ENCODE peak calls at places on chromosomes 12 and 14, in five cellular contexts. E is GOT3, N is NCI-H1417, M is MV-4-11, U is HEK293T. B is an unnamed sample.
A peak's percentile ranks its signal among the peaks of the same experiment; 100 is the strongest.

GRCh38 chr14:87852107-87852506 is 140.9 kb downstream of the GALC start:
- DNase-seq in E (no peak), N (no peak), M (no peak), U (no peak), B (no peak)

GRCh38 chr12:95624544-95624943 is 73.3 kb upstream of the USP44 start:
- DNase-seq in E (no peak), N (no peak), M (no peak), U (no peak), B (no peak)

GRCh38 chr14:68248481-68249255 is 429.1 kb downstream of the RAD51B start:
- DNase-seq in E (no peak), N (peak; percentile 84), M (peak; percentile 60), U (peak; percentile 53), B (peak; percentile 61)

GRCh38 chr14:87894920-87895319 is 98.1 kb downstream of the GALC start:
- DNase-seq in E (no peak), N (no peak), M (no peak), U (no peak), B (no peak)

GRCh38 chr14:105159344-105159743 is 9.2 kb downstream of the JAG2 start:
- DNase-seq in E (no peak), N (no peak), M (no peak), U (no peak), B (no peak)

GRCh38 chr12:39103552-39104165 is 198.3 kb upstream of the CPNE8 start:
- DNase-seq in E (peak; percentile 40), N (peak; percentile 80), M (peak; percentile 58), U (peak; percentile 72), B (no peak)

GRCh38 chr14:69685716-69686115 is 74.3 kb downstream of the SUSD6 start:
- DNase-seq in E (no peak), N (peak; percentile 77), M (no peak), U (no peak), B (peak; percentile 73)

GRCh38 chr12:31589896-31590729 is 823 bp downstream of the DENND5B start:
- DNase-seq in E (peak; percentile 27), N (peak; percentile 89), M (no peak), U (peak; percentile 57), B (peak; percentile 84)

GRCh38 chr12:86256169-86256568 is at the start of gene MGAT4C:
- DNase-seq in E (no peak), N (peak; percentile 99), M (no peak), U (peak; percentile 14), B (no peak)

GRCh38 chr14:32038876-32039275 is 38.2 kb upstream of the ARHGAP5 start:
- DNase-seq in E (no peak), N (peak; percentile 94), M (no peak), U (peak; percentile 7), B (no peak)

GRCh38 chr14:44833376-44833775 is 128.4 kb downstream of the KLHL28 start:
- DNase-seq in E (no peak), N (no peak), M (no peak), U (no peak), B (no peak)

GRCh38 chr12:56129210-56129691 is 1.2 kb downstream of the ESYT1 start:
- DNase-seq in E (no peak), N (peak; percentile 74), M (peak; percentile 64), U (peak; percentile 57), B (peak; percentile 74)

GRCh38 chr12:57046947-57047890 is 2.7 kb downstream of the MYO1A start:
- DNase-seq in E (no peak), N (no peak), M (peak; percentile 89), U (no peak), B (no peak)

GRCh38 chr12:12717586-12718381 is 616 bp downstream of the CDKN1B start:
- DNase-seq in E (no peak), N (peak; percentile 82), M (peak; percentile 42), U (no peak), B (no peak)

GRCh38 chr14:55131782-55132181 is 2.7 kb downstream of the LGALS3 start:
- DNase-seq in E (no peak), N (no peak), M (peak; percentile 29), U (no peak), B (no peak)

GRCh38 chr14:105847400-105847799 is 321.0 kb downstream of the TMEM121 start:
- DNase-seq in E (no peak), N (no peak), M (no peak), U (no peak), B (peak; percentile 42)

GRCh38 chr12:59194794-59195193 is 274.5 kb upstream of the LRIG3 start:
- DNase-seq in E (no peak), N (no peak), M (no peak), U (no peak), B (no peak)

GRCh38 chr12:2231956-2232355 is 179.2 kb downstream of the CACNA1C start:
- DNase-seq in E (no peak), N (no peak), M (no peak), U (no peak), B (no peak)

GRCh38 chr12:54167500-54167896 is 21.3 kb downstream of the SMUG1 start:
- DNase-seq in E (no peak), N (no peak), M (no peak), U (no peak), B (no peak)

GRCh38 chr12:1846421-1847405 is 26.3 kb downstream of the LRTM2 start:
- DNase-seq in E (no peak), N (no peak), M (no peak), U (no peak), B (no peak)

GRCh38 chr12:23906329-23906728 is 43.1 kb downstream of the SOX5 start:
- DNase-seq in E (no peak), N (no peak), M (no peak), U (no peak), B (no peak)

GRCh38 chr14:93734086-93734822 is 54.0 kb downstream of the PRIMA1 start:
- DNase-seq in E (no peak), N (no peak), M (no peak), U (peak; percentile 51), B (no peak)

GRCh38 chr12:64461634-64462414 is 9.9 kb downstream of the TBK1 start:
- DNase-seq in E (peak; percentile 97), N (no peak), M (no peak), U (no peak), B (no peak)

GRCh38 chr12:28497889-28498411 is 307.7 kb downstream of the CCDC91 start:
- DNase-seq in E (no peak), N (no peak), M (peak; percentile 9), U (no peak), B (no peak)

GRCh38 chr12:48933664-48934311 is 8.5 kb upstream of the FKBP11 start:
- DNase-seq in E (no peak), N (no peak), M (no peak), U (no peak), B (no peak)

GRCh38 chr12:47558625-47559345 is 147.0 kb downstream of the RPAP3 start:
- DNase-seq in E (no peak), N (no peak), M (no peak), U (no peak), B (no peak)

GRCh38 chr12:54983536-54984102 is 943 bp downstream of the TESPA1 start:
- DNase-seq in E (no peak), N (no peak), M (no peak), U (no peak), B (no peak)

GRCh38 chr14:20632831-20633771 is 8.4 kb downstream of the OR6S1 start:
- DNase-seq in E (no peak), N (peak; percentile 31), M (peak; percentile 80), U (peak; percentile 65), B (no peak)

GRCh38 chr14:22737052-22737451 is 29.4 kb upstream of the OXA1L start:
- DNase-seq in E (no peak), N (no peak), M (peak; percentile 48), U (no peak), B (no peak)

B was measured in right atrium auricular region.